ENCODE peak calls at places on chromosomes 4 and X, in seven cellular contexts. One of them, this sample, is unnamed.

GRCh38 chrX:140346711-140347110 is 158.2 kb downstream of the SOX3 start:
- DNase-seq in AG09309: no peak
- DNase-seq in heart left ventricle: no peak
- DNase-seq in colonic mucosa: no peak
- DNase-seq in IMR-90: no peak
- DNase-seq in MM.1S: no peak
- DNase-seq in BJ: no peak
- DNase-seq in this sample: no peak

GRCh38 chrX:86148024-86148511 is at the start of gene DACH2:
- DNase-seq in AG09309: no peak
- DNase-seq in heart left ventricle: peak
- DNase-seq in colonic mucosa: peak
- DNase-seq in IMR-90: peak
- DNase-seq in MM.1S: peak
- DNase-seq in BJ: no peak
- DNase-seq in this sample: peak

GRCh38 chr4:17324431-17324830 is 187.5 kb downstream of the QDPR start:
- DNase-seq in AG09309: peak
- DNase-seq in heart left ventricle: peak
- DNase-seq in colonic mucosa: peak
- DNase-seq in IMR-90: peak
- DNase-seq in MM.1S: peak
- DNase-seq in BJ: no peak
- DNase-seq in this sample: peak

GRCh38 chr4:182143086-182143821 is 99.9 kb upstream of the TENM3 start:
- DNase-seq in AG09309: no peak
- DNase-seq in heart left ventricle: no peak
- DNase-seq in colonic mucosa: peak
- DNase-seq in IMR-90: peak
- DNase-seq in MM.1S: no peak
- DNase-seq in BJ: no peak
- DNase-seq in this sample: peak

GRCh38 chr4:176780995-176781738 is 11.6 kb downstream of the VEGFC start:
- DNase-seq in AG09309: no peak
- DNase-seq in heart left ventricle: no peak
- DNase-seq in colonic mucosa: no peak
- DNase-seq in IMR-90: no peak
- DNase-seq in MM.1S: no peak
- DNase-seq in BJ: no peak
- DNase-seq in this sample: no peak

GRCh38 chrX:69024931-69025330 is 140.3 kb downstream of the PJA1 start:
- DNase-seq in AG09309: no peak
- DNase-seq in heart left ventricle: peak
- DNase-seq in colonic mucosa: peak
- DNase-seq in IMR-90: peak
- DNase-seq in MM.1S: no peak
- DNase-seq in BJ: no peak
- DNase-seq in this sample: peak

GRCh38 chrX:70166601-70167590 is 10.4 kb upstream of the DGAT2L6 start:
- DNase-seq in AG09309: peak
- DNase-seq in heart left ventricle: no peak
- DNase-seq in colonic mucosa: no peak
- DNase-seq in IMR-90: peak
- DNase-seq in MM.1S: no peak
- DNase-seq in BJ: no peak
- DNase-seq in this sample: peak

GRCh38 chrX:5341902-5342301 is 886.8 kb downstream of the NLGN4X start:
- DNase-seq in AG09309: no peak
- DNase-seq in heart left ventricle: no peak
- DNase-seq in colonic mucosa: no peak
- DNase-seq in IMR-90: no peak
- DNase-seq in MM.1S: no peak
- DNase-seq in BJ: no peak
- DNase-seq in this sample: no peak

GRCh38 chrX:132407704-132408103 is 81.1 kb downstream of the MBNL3 start:
- DNase-seq in AG09309: no peak
- DNase-seq in heart left ventricle: no peak
- DNase-seq in colonic mucosa: no peak
- DNase-seq in IMR-90: no peak
- DNase-seq in MM.1S: no peak
- DNase-seq in BJ: no peak
- DNase-seq in this sample: no peak

GRCh38 chr4:169142390-169142789 is 128.4 kb downstream of the SH3RF1 start:
- DNase-seq in AG09309: no peak
- DNase-seq in heart left ventricle: no peak
- DNase-seq in colonic mucosa: no peak
- DNase-seq in IMR-90: peak
- DNase-seq in MM.1S: no peak
- DNase-seq in BJ: no peak
- DNase-seq in this sample: peak

GRCh38 chr4:147003956-147004580 is 58.4 kb upstream of the TTC29 start:
- DNase-seq in AG09309: no peak
- DNase-seq in heart left ventricle: no peak
- DNase-seq in colonic mucosa: no peak
- DNase-seq in IMR-90: no peak
- DNase-seq in MM.1S: no peak
- DNase-seq in BJ: no peak
- DNase-seq in this sample: no peak

GRCh38 chr4:118557298-118557851 is 127.8 kb upstream of the METTL14 start:
- DNase-seq in AG09309: no peak
- DNase-seq in heart left ventricle: no peak
- DNase-seq in colonic mucosa: no peak
- DNase-seq in IMR-90: peak
- DNase-seq in MM.1S: no peak
- DNase-seq in BJ: peak
- DNase-seq in this sample: peak

GRCh38 chrX:79515529-79515928 is 148.4 kb upstream of the ITM2A start:
- DNase-seq in AG09309: no peak
- DNase-seq in heart left ventricle: no peak
- DNase-seq in colonic mucosa: no peak
- DNase-seq in IMR-90: no peak
- DNase-seq in MM.1S: no peak
- DNase-seq in BJ: no peak
- DNase-seq in this sample: no peak

GRCh38 chrX:96683997-96684338 is 674 bp upstream of the DIAPH2 start:
- DNase-seq in AG09309: no peak
- DNase-seq in heart left ventricle: no peak
- DNase-seq in colonic mucosa: no peak
- DNase-seq in IMR-90: no peak
- DNase-seq in MM.1S: no peak
- DNase-seq in BJ: no peak
- DNase-seq in this sample: no peak

GRCh38 chrX:10352536-10352935 is 195.8 kb downstream of the CLCN4 start:
- DNase-seq in AG09309: no peak
- DNase-seq in heart left ventricle: no peak
- DNase-seq in colonic mucosa: no peak
- DNase-seq in IMR-90: no peak
- DNase-seq in MM.1S: no peak
- DNase-seq in BJ: no peak
- DNase-seq in this sample: no peak

GRCh38 chr4:3059090-3059428 is 15.3 kb downstream of the HTT-AS start:
- DNase-seq in AG09309: no peak
- DNase-seq in heart left ventricle: no peak
- DNase-seq in colonic mucosa: no peak
- DNase-seq in IMR-90: no peak
- DNase-seq in MM.1S: no peak
- DNase-seq in BJ: no peak
- DNase-seq in this sample: no peak

GRCh38 chr4:73577371-73577770 is 42.9 kb downstream of the RASSF6 start:
- DNase-seq in AG09309: no peak
- DNase-seq in heart left ventricle: no peak
- DNase-seq in colonic mucosa: no peak
- DNase-seq in IMR-90: no peak
- DNase-seq in MM.1S: no peak
- DNase-seq in BJ: no peak
- DNase-seq in this sample: no peak

GRCh38 chrX:118207831-118208453 is 91.3 kb upstream of the KLHL13 start:
- DNase-seq in AG09309: no peak
- DNase-seq in heart left ventricle: no peak
- DNase-seq in colonic mucosa: no peak
- DNase-seq in IMR-90: no peak
- DNase-seq in MM.1S: no peak
- DNase-seq in BJ: no peak
- DNase-seq in this sample: no peak

GRCh38 chr4:19304028-19304427 is 947.7 kb upstream of the SLIT2 start:
- DNase-seq in AG09309: no peak
- DNase-seq in heart left ventricle: no peak
- DNase-seq in colonic mucosa: no peak
- DNase-seq in IMR-90: peak
- DNase-seq in MM.1S: no peak
- DNase-seq in BJ: no peak
- DNase-seq in this sample: no peak

GRCh38 chr4:183966371-183966770 is 61.3 kb downstream of the STOX2 start:
- DNase-seq in AG09309: no peak
- DNase-seq in heart left ventricle: no peak
- DNase-seq in colonic mucosa: no peak
- DNase-seq in IMR-90: peak
- DNase-seq in MM.1S: no peak
- DNase-seq in BJ: no peak
- DNase-seq in this sample: no peak

GRCh38 chr4:177879851-177880250 is 437.6 kb upstream of the AGA start:
- DNase-seq in AG09309: no peak
- DNase-seq in heart left ventricle: no peak
- DNase-seq in colonic mucosa: no peak
- DNase-seq in IMR-90: no peak
- DNase-seq in MM.1S: no peak
- DNase-seq in BJ: no peak
- DNase-seq in this sample: no peak

GRCh38 chr4:110865611-110866254 is 242.9 kb upstream of the PITX2 start:
- DNase-seq in AG09309: peak
- DNase-seq in heart left ventricle: no peak
- DNase-seq in colonic mucosa: no peak
- DNase-seq in IMR-90: peak
- DNase-seq in MM.1S: no peak
- DNase-seq in BJ: peak
- DNase-seq in this sample: peak

GRCh38 chr4:54104907-54105306 is 4.9 kb downstream of the GSX2 start:
- DNase-seq in AG09309: no peak
- DNase-seq in heart left ventricle: no peak
- DNase-seq in colonic mucosa: no peak
- DNase-seq in IMR-90: no peak
- DNase-seq in MM.1S: no peak
- DNase-seq in BJ: no peak
- DNase-seq in this sample: no peak

GRCh38 chr4:136412708-136413107 is 1119.6 kb downstream of the PCDH18 start:
- DNase-seq in AG09309: no peak
- DNase-seq in heart left ventricle: no peak
- DNase-seq in colonic mucosa: no peak
- DNase-seq in IMR-90: peak
- DNase-seq in MM.1S: no peak
- DNase-seq in BJ: no peak
- DNase-seq in this sample: peak

GRCh38 chr4:110877728-110878382 is 255.0 kb upstream of the PITX2 start:
- DNase-seq in AG09309: no peak
- DNase-seq in heart left ventricle: no peak
- DNase-seq in colonic mucosa: no peak
- DNase-seq in IMR-90: no peak
- DNase-seq in MM.1S: no peak
- DNase-seq in BJ: no peak
- DNase-seq in this sample: no peak

GRCh38 chr4:107930821-107931774 is at the start of gene CYP2U1:
- DNase-seq in AG09309: no peak
- DNase-seq in heart left ventricle: peak
- DNase-seq in colonic mucosa: peak
- DNase-seq in IMR-90: peak
- DNase-seq in MM.1S: peak
- DNase-seq in BJ: peak
- DNase-seq in this sample: peak
- TF ChIP-seq CTCF in AG09309: no peak
- TF ChIP-seq CTCF in heart left ventricle: peak
- TF ChIP-seq CTCF in colonic mucosa: peak
- TF ChIP-seq CTCF in IMR-90: peak
- TF ChIP-seq CTCF in MM.1S: no peak
- TF ChIP-seq CTCF in BJ: peak
- TF ChIP-seq CTCF in this sample: no peak

DNA sequence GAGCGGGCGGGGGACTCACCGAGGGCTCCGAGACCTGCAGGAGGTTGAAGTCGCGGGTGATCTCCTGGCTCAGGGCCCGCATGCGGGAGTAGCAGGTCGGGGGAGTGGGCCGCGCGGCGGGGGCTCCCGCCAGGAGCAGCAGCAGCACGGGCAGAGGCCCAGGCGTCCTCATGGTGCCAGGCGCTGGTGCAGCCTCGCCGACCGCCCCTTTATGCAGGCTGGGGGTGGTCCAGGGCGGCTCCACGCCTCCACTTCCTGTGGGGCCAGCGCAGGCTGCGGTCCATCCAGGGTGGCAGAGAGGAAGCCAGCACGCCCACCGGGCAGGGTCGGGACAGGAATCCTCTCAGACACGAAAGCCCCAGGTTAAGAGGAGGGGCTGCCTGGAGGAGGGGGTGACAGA is at the start of gene CYTL1:
- DNase-seq in AG09309: no peak
- DNase-seq in heart left ventricle: no peak
- DNase-seq in colonic mucosa: no peak
- DNase-seq in IMR-90: no peak
- DNase-seq in MM.1S: no peak
- DNase-seq in BJ: no peak
- DNase-seq in this sample: no peak
- H3K4me3 ChIP-seq in AG09309: no peak
- H3K4me3 ChIP-seq in heart left ventricle: no peak
- H3K4me3 ChIP-seq in colonic mucosa: no peak
- H3K4me3 ChIP-seq in IMR-90: peak
- H3K4me3 ChIP-seq in MM.1S: no peak
- H3K4me3 ChIP-seq in BJ: no peak
- H3K4me3 ChIP-seq in this sample: peak

GRCh38 chr4:90121961-90122748 is 5.0 kb upstream of the CCSER1 start:
- DNase-seq in AG09309: no peak
- DNase-seq in heart left ventricle: no peak
- DNase-seq in colonic mucosa: no peak
- DNase-seq in IMR-90: peak
- DNase-seq in MM.1S: no peak
- DNase-seq in BJ: no peak
- DNase-seq in this sample: peak

GRCh38 chr4:90118547-90119211 is 8.5 kb upstream of the CCSER1 start:
- DNase-seq in AG09309: no peak
- DNase-seq in heart left ventricle: no peak
- DNase-seq in colonic mucosa: no peak
- DNase-seq in IMR-90: no peak
- DNase-seq in MM.1S: peak
- DNase-seq in BJ: no peak
- DNase-seq in this sample: no peak

GRCh38 chr4:90120815-90121214 is 6.4 kb upstream of the CCSER1 start:
- DNase-seq in AG09309: no peak
- DNase-seq in heart left ventricle: no peak
- DNase-seq in colonic mucosa: no peak
- DNase-seq in IMR-90: no peak
- DNase-seq in MM.1S: no peak
- DNase-seq in BJ: no peak
- DNase-seq in this sample: no peak

GRCh38 chr4:90120037-90120436 is 7.2 kb upstream of the CCSER1 start:
- DNase-seq in AG09309: no peak
- DNase-seq in heart left ventricle: no peak
- DNase-seq in colonic mucosa: no peak
- DNase-seq in IMR-90: no peak
- DNase-seq in MM.1S: no peak
- DNase-seq in BJ: no peak
- DNase-seq in this sample: no peak
- TF ChIP-seq CTCF in AG09309: no peak
- TF ChIP-seq CTCF in heart left ventricle: peak
- TF ChIP-seq CTCF in colonic mucosa: no peak
- TF ChIP-seq CTCF in IMR-90: no peak
- TF ChIP-seq CTCF in MM.1S: peak
- TF ChIP-seq CTCF in BJ: no peak
- TF ChIP-seq CTCF in this sample: no peak

GRCh38 chr4:94819779-94820178 is 62.0 kb downstream of the BMPR1B start:
- DNase-seq in AG09309: no peak
- DNase-seq in heart left ventricle: no peak
- DNase-seq in colonic mucosa: no peak
- DNase-seq in IMR-90: no peak
- DNase-seq in MM.1S: no peak
- DNase-seq in BJ: no peak
- DNase-seq in this sample: no peak
- H3K4me3 ChIP-seq in AG09309: no peak
- H3K4me3 ChIP-seq in heart left ventricle: no peak
- H3K4me3 ChIP-seq in colonic mucosa: no peak
- H3K4me3 ChIP-seq in IMR-90: no peak
- H3K4me3 ChIP-seq in MM.1S: no peak
- H3K4me3 ChIP-seq in BJ: no peak
- H3K4me3 ChIP-seq in this sample: no peak

This sample was measured in astrocyte of the spinal cord.